ENCODE peak calls at places on chromosomes 12 and 14, in seven cellular contexts. D, V, W, Q, G, X and O are unnamed samples.

GRCh38 chr12:38711055-38711454 is 194.3 kb downstream of the CPNE8 start:
- DNase-seq in D (no peak), V (no peak), W (no peak), Q (no peak), G (no peak), X (no peak), O (no peak)

GRCh38 chr14:55846852-55847471 is 267.0 kb downstream of the KTN1 start:
- DNase-seq in D (no peak), V (no peak), W (no peak), Q (peak), G (no peak), X (no peak), O (no peak)

GRCh38 chr14:24911324-24912095 is 138.4 kb downstream of the STXBP6 start:
- DNase-seq in D (no peak), V (no peak), W (no peak), Q (peak), G (no peak), X (no peak), O (no peak)

GRCh38 chr12:83389237-83389996 is 702.7 kb downstream of the TMTC2 start:
- DNase-seq in D (peak), V (peak), W (peak), Q (no peak), G (no peak), X (no peak), O (no peak)

GRCh38 chr12:65209655-65210043 is 40.3 kb downstream of the LEMD3 start:
- DNase-seq in D (no peak), V (no peak), W (no peak), Q (no peak), G (no peak), X (no peak), O (no peak)

GRCh38 chr12:57852620-57853509 is 6.3 kb upstream of the CTDSP2 start:
- DNase-seq in D (peak), V (no peak), W (no peak), Q (no peak), G (peak), X (no peak), O (no peak)

GRCh38 chr12:7716391-7716790 is 5.2 kb downstream of the DPPA3 start:
- DNase-seq in D (no peak), V (peak), W (no peak), Q (no peak), G (no peak), X (no peak), O (no peak)

GRCh38 chr12:66678640-66679268 is at the start of gene GRIP1:
- DNase-seq in D (no peak), V (no peak), W (no peak), Q (peak), G (no peak), X (no peak), O (no peak)

GRCh38 chr12:110126557-110126956 is 2.4 kb downstream of the IFT81 start:
- DNase-seq in D (no peak), V (no peak), W (no peak), Q (no peak), G (no peak), X (no peak), O (no peak)

GRCh38 chr14:34857689-34858449 is 17.3 kb downstream of the BAZ1A start:
- DNase-seq in D (no peak), V (no peak), W (no peak), Q (no peak), G (no peak), X (peak), O (no peak)

GRCh38 chr14:69360438-69361108 is 37.5 kb downstream of the ERH start:
- DNase-seq in D (no peak), V (no peak), W (no peak), Q (no peak), G (no peak), X (no peak), O (no peak)

GRCh38 chr14:69812725-69813124 is 15.7 kb upstream of the SLC10A1 start:
- DNase-seq in D (no peak), V (no peak), W (peak), Q (no peak), G (no peak), X (no peak), O (no peak)

GRCh38 chr12:2692156-2692555 is 102.6 kb upstream of the FKBP4 start:
- DNase-seq in D (no peak), V (no peak), W (no peak), Q (no peak), G (no peak), X (peak), O (no peak)

GRCh38 chr14:22836301-22837058 is at the start of gene MMP14:
- DNase-seq in D (peak), V (no peak), W (peak), Q (peak), G (peak), X (no peak), O (no peak)
- TF ChIP-seq CTCF in D (peak), V (peak), W (peak), Q (peak), G (peak), X (no peak), O (no peak)

GRCh38 chr12:102950107-102950949 is 7.1 kb upstream of the ASCL1 start:
- DNase-seq in D (peak), V (no peak), W (peak), Q (no peak), G (peak), X (no peak), O (no peak)
- TF ChIP-seq CTCF in D (peak), V (no peak), W (no peak), Q (no peak), G (peak), X (no peak), O (no peak)

DNA sequence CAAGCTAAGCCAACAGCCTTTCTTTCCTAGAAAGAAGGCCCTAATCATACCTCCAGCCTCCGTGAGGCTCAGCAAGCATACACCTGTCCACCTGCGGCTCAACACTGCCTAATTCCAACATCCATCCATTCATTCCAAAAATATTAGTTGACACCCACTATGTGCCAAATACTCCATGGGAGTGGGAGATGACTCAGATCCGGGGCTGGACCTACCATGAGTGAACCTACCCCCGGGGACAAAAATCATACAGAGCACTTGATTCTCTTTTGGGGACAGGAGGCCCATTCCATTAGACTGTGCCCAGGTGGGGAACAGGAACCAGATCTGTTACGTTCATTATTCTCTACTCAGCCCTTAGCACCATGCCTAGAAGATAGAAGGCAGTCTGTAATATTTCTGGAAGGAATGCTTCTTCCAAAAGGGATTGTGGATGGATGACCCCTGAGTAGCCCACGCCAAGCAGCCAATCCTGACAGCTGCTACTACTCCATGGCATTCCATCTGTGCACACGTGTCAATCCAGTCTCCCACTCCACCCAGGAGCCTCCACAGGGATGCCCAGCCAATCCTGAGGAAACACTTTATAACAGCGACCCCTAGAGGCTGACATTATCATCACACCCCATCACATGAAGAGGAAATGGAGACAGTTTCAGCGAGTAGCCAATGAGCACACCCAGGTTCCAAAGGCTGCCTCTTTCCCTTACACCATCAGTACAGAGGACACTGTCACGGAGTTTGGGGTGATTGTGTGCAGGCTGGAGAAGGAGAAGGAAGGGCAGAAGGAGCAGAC is 170.7 kb downstream of the ESRRB start:
- DNase-seq in D (peak), V (peak), W (no peak), Q (no peak), G (peak), X (no peak), O (no peak)
- TF ChIP-seq CTCF in D (peak), V (peak), W (peak), Q (peak), G (peak), X (no peak), O (peak)

DNA sequence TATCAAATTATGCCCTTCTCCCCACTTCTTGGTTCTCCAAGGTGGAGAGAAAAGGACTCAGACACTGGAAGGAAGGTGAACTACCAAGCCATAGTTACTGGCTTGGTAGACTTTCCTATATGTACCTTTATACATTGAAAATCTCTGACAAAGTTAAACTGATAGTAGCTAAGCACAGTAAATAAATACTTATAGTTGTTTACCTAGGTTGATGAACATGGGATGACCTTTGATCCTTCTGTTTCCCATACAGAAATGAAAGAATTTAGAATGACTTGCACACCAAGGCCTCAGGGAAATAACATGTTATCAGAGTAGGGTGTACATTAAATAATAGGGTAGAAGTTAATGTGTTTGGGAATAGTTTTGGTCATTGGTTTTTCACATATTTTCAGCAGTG is 6.7 kb downstream of the ARHGAP5 start:
- DNase-seq in D (no peak), V (no peak), W (no peak), Q (no peak), G (no peak), X (no peak), O (no peak)
- TF ChIP-seq CTCF in D (no peak), V (no peak), W (no peak), Q (no peak), G (no peak), X (no peak), O (no peak)

GRCh38 chr12:124004233-124004875 is 31.3 kb downstream of the ZNF664 start:
- DNase-seq in D (no peak), V (no peak), W (no peak), Q (no peak), G (no peak), X (no peak), O (no peak)
- TF ChIP-seq CTCF in D (no peak), V (no peak), W (no peak), Q (no peak), G (no peak), X (no peak), O (no peak)

DNA sequence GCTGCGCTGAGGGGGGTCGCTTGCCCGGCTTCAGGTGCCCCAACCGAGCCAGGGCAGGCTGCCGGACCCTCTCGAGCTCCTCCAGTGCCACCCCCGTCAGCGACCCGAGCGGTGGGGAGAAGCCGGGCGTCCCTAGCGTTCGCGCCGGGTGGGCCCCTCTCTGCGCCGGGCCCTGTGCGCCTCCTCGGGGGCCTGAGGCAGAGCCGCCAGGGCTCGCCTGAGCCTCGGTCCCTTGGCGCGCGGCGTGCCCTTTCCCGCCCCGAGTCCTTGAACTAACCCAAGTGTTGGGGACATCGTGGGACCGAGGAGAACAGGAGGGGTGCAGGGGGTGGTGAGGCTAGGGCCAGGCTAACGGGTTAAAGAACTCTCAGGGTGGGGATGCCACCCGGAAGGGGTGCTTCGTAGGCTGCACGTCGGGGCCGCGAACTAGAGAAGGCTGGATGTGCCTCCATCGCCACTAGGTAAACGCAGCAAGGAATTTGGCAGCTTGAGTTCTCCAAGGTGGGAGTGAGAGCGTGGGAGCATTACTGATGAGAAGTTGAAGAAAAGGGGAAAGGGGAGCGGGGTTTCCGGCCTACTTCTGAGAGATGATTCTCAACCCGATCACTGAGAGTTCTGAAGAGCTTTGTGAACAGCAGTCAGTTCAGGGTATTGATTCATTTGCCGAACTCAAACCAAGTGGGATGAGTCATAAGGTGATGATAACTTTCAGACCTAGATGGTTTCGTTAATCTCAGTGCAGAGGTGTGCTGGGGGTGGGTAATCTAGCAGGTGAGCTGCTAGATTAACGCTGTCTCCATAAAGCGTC is 618 bp downstream of the RNF34 start:
- DNase-seq in D (peak), V (peak), W (peak), Q (peak), G (no peak), X (peak), O (no peak)
- TF ChIP-seq CTCF in D (no peak), V (no peak), W (no peak), Q (no peak), G (no peak), X (no peak), O (no peak)